ENCODE peak calls at places on chromosomes 4 and X, in six cellular contexts. C is HEK293T; O is endodermal cell; M is effector CD4-positive, alpha-beta T cell; Y is aorta; L is NCI-H1105. B is an unnamed sample.
A peak's percentile ranks its signal among the peaks of the same experiment; 100 is the strongest.

GRCh38 chrX:43756076-43756475 is 100.0 kb downstream of the MAOA start:
- DNase-seq in M (no peak), O (no peak), Y (no peak), L (no peak), C (no peak), B (no peak)

GRCh38 chr4:185469539-185470154 is 1.9 kb downstream of the CCDC110 start:
- DNase-seq in Y (no peak), O (peak; percentile 44), L (no peak), M (no peak), C (no peak), B (no peak)

GRCh38 chr4:84493092-84493850 is 5.8 kb downstream of the NKX6-1 start:
- DNase-seq in O (peak; percentile 88), Y (no peak), M (no peak), L (no peak), C (no peak), B (peak; percentile 90)

GRCh38 chr4:153771058-153771457 is 11.2 kb upstream of the RNF175 start:
- DNase-seq in O (no peak), Y (no peak), L (no peak), M (no peak), C (no peak), B (no peak)

GRCh38 chr4:498328-498919 is 532 bp downstream of the ZNF721 start:
- DNase-seq in C (no peak), O (no peak), Y (no peak), L (no peak), M (peak; percentile 4), B (no peak)

GRCh38 chrX:19867411-19867732 is 20.0 kb downstream of the SH3KBP1 start:
- DNase-seq in L (no peak), M (no peak), O (no peak), Y (no peak), C (no peak), B (no peak)

GRCh38 chrX:27309406-27309805 is 153.7 kb downstream of the PPP4R3C start:
- DNase-seq in M (no peak), L (no peak), Y (no peak), O (no peak), C (no peak), B (no peak)

GRCh38 chr4:165814256-165815010 is 58.6 kb upstream of the TLL1 start:
- DNase-seq in C (no peak), O (no peak), L (peak; percentile 11), Y (no peak), M (no peak), B (no peak)

GRCh38 chr4:38753021-38753806 is 29.6 kb downstream of the TLR10 start:
- DNase-seq in M (no peak), L (no peak), Y (peak; percentile 92), C (peak; percentile 60), O (peak; percentile 97), B (peak; percentile 97)

GRCh38 chrX:39896951-39897740 is 200.6 kb downstream of the BCOR start:
- DNase-seq in C (peak; percentile 30), M (no peak), L (no peak), Y (peak; percentile 68), O (peak; percentile 92), B (peak; percentile 65)

B was measured in GM23338.